ENCODE peak calls at places on chromosomes 6 and 20, in six cellular contexts. One of them, this sample, is unnamed.

GRCh38 chr20:45322952-45323383 is 14.9 kb upstream of the MATN4 start:
- DNase-seq in omental fat pad: no peak
- DNase-seq in GM10248: peak
- DNase-seq in A549: no peak
- DNase-seq in CD8-positive, alpha-beta T cell: no peak
- DNase-seq in Panc1: no peak
- DNase-seq in this sample: peak

GRCh38 chr6:134740473-134741192 is 209.3 kb downstream of the ALDH8A1 start:
- DNase-seq in omental fat pad: no peak
- DNase-seq in CD8-positive, alpha-beta T cell: no peak
- DNase-seq in Panc1: no peak
- DNase-seq in GM10248: no peak
- DNase-seq in A549: no peak
- DNase-seq in this sample: peak

GRCh38 chr6:166647896-166648295 is 20.8 kb upstream of the RPS6KA2 start:
- DNase-seq in omental fat pad: no peak
- DNase-seq in A549: no peak
- DNase-seq in Panc1: no peak
- DNase-seq in GM10248: no peak
- DNase-seq in CD8-positive, alpha-beta T cell: no peak
- DNase-seq in this sample: no peak

GRCh38 chr6:113526995-113527394 is 330.1 kb upstream of the MARCKS start:
- DNase-seq in Panc1: no peak
- DNase-seq in A549: no peak
- DNase-seq in CD8-positive, alpha-beta T cell: no peak
- DNase-seq in omental fat pad: no peak
- DNase-seq in GM10248: no peak
- DNase-seq in this sample: peak

GRCh38 chr20:38435555-38435939 is 419 bp upstream of the SNHG17 start:
- DNase-seq in omental fat pad: no peak
- DNase-seq in GM10248: no peak
- DNase-seq in Panc1: no peak
- DNase-seq in A549: no peak
- DNase-seq in CD8-positive, alpha-beta T cell: no peak
- DNase-seq in this sample: peak

GRCh38 chr20:64041781-64042771 is 6.1 kb downstream of the C20orf204 start:
- DNase-seq in omental fat pad: no peak
- DNase-seq in GM10248: peak
- DNase-seq in Panc1: no peak
- DNase-seq in CD8-positive, alpha-beta T cell: no peak
- DNase-seq in A549: no peak
- DNase-seq in this sample: no peak

GRCh38 chr20:38426006-38426405 is 9.1 kb downstream of the SNHG17 start:
- DNase-seq in A549: peak
- DNase-seq in CD8-positive, alpha-beta T cell: no peak
- DNase-seq in Panc1: no peak
- DNase-seq in GM10248: no peak
- DNase-seq in omental fat pad: no peak
- DNase-seq in this sample: peak

GRCh38 chr20:7772376-7772775 is 167.9 kb downstream of the HAO1 start:
- DNase-seq in GM10248: no peak
- DNase-seq in CD8-positive, alpha-beta T cell: no peak
- DNase-seq in Panc1: no peak
- DNase-seq in omental fat pad: no peak
- DNase-seq in A549: no peak
- DNase-seq in this sample: peak

GRCh38 chr20:5402903-5403531 is 86.3 kb upstream of the PROKR2 start:
- DNase-seq in Panc1: peak
- DNase-seq in CD8-positive, alpha-beta T cell: no peak
- DNase-seq in omental fat pad: no peak
- DNase-seq in GM10248: peak
- DNase-seq in A549: peak
- DNase-seq in this sample: peak

GRCh38 chr6:71420693-71421328 is 132.2 kb downstream of the OGFRL1 start:
- DNase-seq in Panc1: peak
- DNase-seq in GM10248: peak
- DNase-seq in omental fat pad: peak
- DNase-seq in CD8-positive, alpha-beta T cell: no peak
- DNase-seq in A549: peak
- DNase-seq in this sample: peak

GRCh38 chr6:167934426-167934864 is 63.0 kb upstream of the KIF25 start:
- DNase-seq in GM10248: no peak
- DNase-seq in omental fat pad: no peak
- DNase-seq in Panc1: no peak
- DNase-seq in A549: no peak
- DNase-seq in CD8-positive, alpha-beta T cell: no peak
- DNase-seq in this sample: no peak

GRCh38 chr20:63702751-63703470 is 4.9 kb downstream of the ARFRP1 start:
- DNase-seq in A549: no peak
- DNase-seq in GM10248: no peak
- DNase-seq in omental fat pad: no peak
- DNase-seq in Panc1: no peak
- DNase-seq in CD8-positive, alpha-beta T cell: no peak
- DNase-seq in this sample: no peak

GRCh38 chr6:94511502-94512088 is 1065.7 kb upstream of the MANEA start:
- DNase-seq in A549: no peak
- DNase-seq in Panc1: no peak
- DNase-seq in GM10248: no peak
- DNase-seq in omental fat pad: no peak
- DNase-seq in CD8-positive, alpha-beta T cell: no peak
- DNase-seq in this sample: no peak

GRCh38 chr6:163793584-163793983 is 379.1 kb downstream of the QKI start:
- DNase-seq in CD8-positive, alpha-beta T cell: no peak
- DNase-seq in Panc1: no peak
- DNase-seq in A549: no peak
- DNase-seq in omental fat pad: no peak
- DNase-seq in GM10248: peak
- DNase-seq in this sample: peak

GRCh38 chr6:3724451-3725144 is 26.9 kb downstream of the PXDC1 start:
- DNase-seq in A549: no peak
- DNase-seq in Panc1: no peak
- DNase-seq in omental fat pad: no peak
- DNase-seq in CD8-positive, alpha-beta T cell: no peak
- DNase-seq in GM10248: no peak
- DNase-seq in this sample: no peak

GRCh38 chr20:49770634-49771033 is 42.0 kb upstream of the SLC9A8 start:
- DNase-seq in A549: no peak
- DNase-seq in Panc1: no peak
- DNase-seq in omental fat pad: no peak
- DNase-seq in GM10248: no peak
- DNase-seq in CD8-positive, alpha-beta T cell: no peak
- DNase-seq in this sample: no peak

GRCh38 chr6:154402081-154402780 is 45.6 kb upstream of the IPCEF1 start:
- DNase-seq in CD8-positive, alpha-beta T cell: no peak
- DNase-seq in omental fat pad: no peak
- DNase-seq in GM10248: no peak
- DNase-seq in Panc1: no peak
- DNase-seq in A549: no peak
- DNase-seq in this sample: peak

GRCh38 chr6:139722540-139722939 is 348.1 kb upstream of the CITED2 start:
- DNase-seq in CD8-positive, alpha-beta T cell: no peak
- DNase-seq in Panc1: no peak
- DNase-seq in omental fat pad: no peak
- DNase-seq in A549: no peak
- DNase-seq in GM10248: no peak
- DNase-seq in this sample: no peak

GRCh38 chr20:30168025-30168799 is 1089.3 kb upstream of the DEFB115 start:
- DNase-seq in omental fat pad: no peak
- DNase-seq in Panc1: no peak
- DNase-seq in GM10248: no peak
- DNase-seq in CD8-positive, alpha-beta T cell: peak
- DNase-seq in A549: no peak
- DNase-seq in this sample: no peak

GRCh38 chr6:165514621-165515020 is 148.4 kb downstream of the PDE10A start:
- DNase-seq in Panc1: no peak
- DNase-seq in omental fat pad: no peak
- DNase-seq in GM10248: no peak
- DNase-seq in A549: no peak
- DNase-seq in CD8-positive, alpha-beta T cell: no peak
- DNase-seq in this sample: no peak

GRCh38 chr6:84227434-84228197 is at the start of gene CEP162:
- DNase-seq in GM10248: peak
- DNase-seq in Panc1: peak
- DNase-seq in A549: peak
- DNase-seq in omental fat pad: peak
- DNase-seq in CD8-positive, alpha-beta T cell: peak
- DNase-seq in this sample: peak

GRCh38 chr6:166365806-166366205 is 16.9 kb downstream of the MPC1 start:
- DNase-seq in A549: no peak
- DNase-seq in omental fat pad: no peak
- DNase-seq in GM10248: no peak
- DNase-seq in CD8-positive, alpha-beta T cell: no peak
- DNase-seq in Panc1: no peak
- DNase-seq in this sample: no peak

GRCh38 chr6:133396630-133397335 is 155.6 kb downstream of the EYA4 start:
- DNase-seq in omental fat pad: no peak
- DNase-seq in GM10248: no peak
- DNase-seq in Panc1: no peak
- DNase-seq in CD8-positive, alpha-beta T cell: no peak
- DNase-seq in A549: no peak
- DNase-seq in this sample: no peak

GRCh38 chr6:124373386-124373785 is 569.7 kb downstream of the NKAIN2 start:
- DNase-seq in omental fat pad: no peak
- DNase-seq in A549: no peak
- DNase-seq in Panc1: no peak
- DNase-seq in CD8-positive, alpha-beta T cell: no peak
- DNase-seq in GM10248: no peak
- DNase-seq in this sample: no peak
- TF ChIP-seq CTCF in omental fat pad: no peak
- TF ChIP-seq CTCF in A549: no peak
- TF ChIP-seq CTCF in Panc1: no peak
- TF ChIP-seq CTCF in CD8-positive, alpha-beta T cell: no peak
- TF ChIP-seq CTCF in GM10248: no peak
- TF ChIP-seq CTCF in this sample: no peak

DNA sequence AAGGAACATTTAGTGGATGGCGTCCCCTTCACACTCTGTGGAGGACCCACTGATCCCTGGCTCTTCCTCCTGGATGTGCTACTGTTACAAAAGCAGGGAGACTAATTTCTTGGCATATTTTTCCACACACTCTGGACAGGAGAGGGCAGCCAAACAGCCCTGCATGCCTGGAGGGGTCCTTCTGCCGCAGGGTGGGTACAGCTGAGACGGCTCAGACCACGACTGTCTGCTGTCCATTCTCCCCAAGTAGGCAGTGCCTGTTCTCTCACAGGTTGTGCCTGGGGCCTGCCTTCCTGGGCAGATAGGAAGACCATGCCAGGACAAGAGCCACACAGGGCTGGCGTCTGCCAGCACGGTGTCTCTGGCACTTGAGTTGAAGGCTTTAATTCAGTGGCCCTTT is 260.1 kb downstream of the FOXC1 start:
- DNase-seq in omental fat pad: no peak
- DNase-seq in GM10248: no peak
- DNase-seq in A549: no peak
- DNase-seq in Panc1: no peak
- DNase-seq in CD8-positive, alpha-beta T cell: no peak
- DNase-seq in this sample: no peak
- TF ChIP-seq CTCF in omental fat pad: no peak
- TF ChIP-seq CTCF in GM10248: no peak
- TF ChIP-seq CTCF in A549: no peak
- TF ChIP-seq CTCF in Panc1: no peak
- TF ChIP-seq CTCF in CD8-positive, alpha-beta T cell: no peak
- TF ChIP-seq CTCF in this sample: no peak

DNA sequence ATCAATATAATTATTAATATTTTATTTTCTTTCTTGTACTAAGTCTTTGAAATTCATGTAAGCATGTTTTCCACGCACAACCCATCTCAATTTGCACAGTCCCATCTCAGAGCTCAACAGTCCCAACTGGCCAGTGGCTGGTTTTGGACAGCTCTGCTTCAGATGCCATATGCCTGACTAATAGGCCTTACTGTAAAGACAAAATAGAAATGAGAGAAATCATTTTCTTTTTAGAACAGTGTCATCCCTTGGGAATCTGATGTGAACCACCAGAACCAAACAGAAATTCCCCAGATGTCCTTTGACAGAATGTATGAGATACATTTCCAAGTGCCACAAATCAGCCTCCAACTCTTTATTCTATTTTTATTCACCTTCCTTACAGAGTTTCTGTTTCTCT is 338.9 kb downstream of the ESR1 start:
- DNase-seq in GM10248: no peak
- DNase-seq in CD8-positive, alpha-beta T cell: no peak
- DNase-seq in Panc1: no peak
- DNase-seq in A549: no peak
- DNase-seq in omental fat pad: no peak
- DNase-seq in this sample: no peak
- TF ChIP-seq CTCF in GM10248: no peak
- TF ChIP-seq CTCF in CD8-positive, alpha-beta T cell: no peak
- TF ChIP-seq CTCF in Panc1: no peak
- TF ChIP-seq CTCF in A549: no peak
- TF ChIP-seq CTCF in omental fat pad: no peak
- TF ChIP-seq CTCF in this sample: no peak

DNA sequence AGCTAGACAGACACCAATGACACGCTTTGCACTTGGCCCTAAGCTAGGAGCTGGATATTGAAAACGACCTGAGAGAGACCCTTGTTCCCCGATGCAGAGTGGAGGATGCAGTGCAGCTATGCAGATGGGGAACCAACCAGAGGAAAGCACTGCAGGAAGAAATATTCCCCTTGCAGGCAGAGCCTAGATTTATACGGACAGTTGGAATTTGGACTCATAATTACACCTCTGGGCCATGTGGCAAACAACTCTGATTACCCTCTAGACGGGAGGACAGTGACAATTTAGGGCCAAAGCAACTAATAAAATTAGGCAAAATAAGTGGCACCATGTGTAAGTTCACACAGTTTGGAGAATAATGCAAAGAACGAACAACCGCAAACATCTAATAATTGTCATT is 12.3 kb downstream of the PMEPA1 start:
- DNase-seq in GM10248: no peak
- DNase-seq in Panc1: no peak
- DNase-seq in omental fat pad: no peak
- DNase-seq in CD8-positive, alpha-beta T cell: no peak
- DNase-seq in A549: no peak
- DNase-seq in this sample: no peak
- TF ChIP-seq CTCF in GM10248: no peak
- TF ChIP-seq CTCF in Panc1: no peak
- TF ChIP-seq CTCF in omental fat pad: no peak
- TF ChIP-seq CTCF in CD8-positive, alpha-beta T cell: no peak
- TF ChIP-seq CTCF in A549: no peak
- TF ChIP-seq CTCF in this sample: no peak

GRCh38 chr6:161890133-161890833 is 616.4 kb upstream of the AGPAT4 start:
- DNase-seq in omental fat pad: no peak
- DNase-seq in A549: no peak
- DNase-seq in CD8-positive, alpha-beta T cell: no peak
- DNase-seq in Panc1: no peak
- DNase-seq in GM10248: no peak
- DNase-seq in this sample: peak
- TF ChIP-seq CTCF in omental fat pad: no peak
- TF ChIP-seq CTCF in A549: no peak
- TF ChIP-seq CTCF in CD8-positive, alpha-beta T cell: no peak
- TF ChIP-seq CTCF in Panc1: no peak
- TF ChIP-seq CTCF in GM10248: no peak
- TF ChIP-seq CTCF in this sample: no peak

This sample was measured in MCF 10A.